ENCODE peak calls at places on chromosomes 3 and 15, in eight cellular contexts. One of them, this sample, is unnamed.

GRCh38 chr15:45251888-45252287 is at the start of gene SLC28A2:
- ATAC-seq in Panc1: no peak
- ATAC-seq in stimulated activated naive CD8-positive, alpha-beta T cell treated with anti-CD3 and anti-CD28 coated beads, Interleukin-15, amount 100 ng/mL, for 72 hours: no peak
- ATAC-seq in activated CD4-positive, CD25-positive, alpha-beta regulatory T cell treated with anti-CD3 and anti-CD28 coated beads, Interleukin-2, amount 50 U/mL, for 24 hours: no peak
- ATAC-seq in activated naive CD8-positive, alpha-beta T cell treated with anti-CD3 and anti-CD28 coated beads, Interleukin-2, amount 50 U/mL, for 24 hours: no peak
- ATAC-seq in upper lobe of right lung: no peak
- ATAC-seq in central memory CD8-positive, alpha-beta T cell: no peak
- ATAC-seq in activated CD8-positive, alpha-beta T cell treated with anti-CD3 and anti-CD28 coated beads, Interleukin-2, amount 10 ng/mL, durations not matched to agents 7 days and 5 days: no peak
- ATAC-seq in this sample: no peak

GRCh38 chr15:49428392-49429095 is 5.5 kb downstream of the FGF7 start:
- ATAC-seq in Panc1: no peak
- ATAC-seq in stimulated activated naive CD8-positive, alpha-beta T cell treated with anti-CD3 and anti-CD28 coated beads, Interleukin-15, amount 100 ng/mL, for 72 hours: no peak
- ATAC-seq in activated CD4-positive, CD25-positive, alpha-beta regulatory T cell treated with anti-CD3 and anti-CD28 coated beads, Interleukin-2, amount 50 U/mL, for 24 hours: no peak
- ATAC-seq in activated naive CD8-positive, alpha-beta T cell treated with anti-CD3 and anti-CD28 coated beads, Interleukin-2, amount 50 U/mL, for 24 hours: no peak
- ATAC-seq in upper lobe of right lung: peak
- ATAC-seq in central memory CD8-positive, alpha-beta T cell: no peak
- ATAC-seq in activated CD8-positive, alpha-beta T cell treated with anti-CD3 and anti-CD28 coated beads, Interleukin-2, amount 10 ng/mL, durations not matched to agents 7 days and 5 days: no peak
- ATAC-seq in this sample: no peak

GRCh38 chr3:187957209-187957981 is 196.6 kb upstream of the LPP start:
- ATAC-seq in Panc1: no peak
- ATAC-seq in stimulated activated naive CD8-positive, alpha-beta T cell treated with anti-CD3 and anti-CD28 coated beads, Interleukin-15, amount 100 ng/mL, for 72 hours: no peak
- ATAC-seq in activated CD4-positive, CD25-positive, alpha-beta regulatory T cell treated with anti-CD3 and anti-CD28 coated beads, Interleukin-2, amount 50 U/mL, for 24 hours: no peak
- ATAC-seq in activated naive CD8-positive, alpha-beta T cell treated with anti-CD3 and anti-CD28 coated beads, Interleukin-2, amount 50 U/mL, for 24 hours: peak
- ATAC-seq in upper lobe of right lung: no peak
- ATAC-seq in central memory CD8-positive, alpha-beta T cell: no peak
- ATAC-seq in activated CD8-positive, alpha-beta T cell treated with anti-CD3 and anti-CD28 coated beads, Interleukin-2, amount 10 ng/mL, durations not matched to agents 7 days and 5 days: no peak
- ATAC-seq in this sample: peak

GRCh38 chr3:113140876-113141275 is 70.5 kb upstream of the BOC start:
- ATAC-seq in Panc1: no peak
- ATAC-seq in stimulated activated naive CD8-positive, alpha-beta T cell treated with anti-CD3 and anti-CD28 coated beads, Interleukin-15, amount 100 ng/mL, for 72 hours: peak
- ATAC-seq in activated CD4-positive, CD25-positive, alpha-beta regulatory T cell treated with anti-CD3 and anti-CD28 coated beads, Interleukin-2, amount 50 U/mL, for 24 hours: no peak
- ATAC-seq in activated naive CD8-positive, alpha-beta T cell treated with anti-CD3 and anti-CD28 coated beads, Interleukin-2, amount 50 U/mL, for 24 hours: peak
- ATAC-seq in upper lobe of right lung: peak
- ATAC-seq in central memory CD8-positive, alpha-beta T cell: no peak
- ATAC-seq in activated CD8-positive, alpha-beta T cell treated with anti-CD3 and anti-CD28 coated beads, Interleukin-2, amount 10 ng/mL, durations not matched to agents 7 days and 5 days: no peak
- ATAC-seq in this sample: peak

GRCh38 chr3:124664804-124665203 is 65.4 kb upstream of the UMPS start:
- ATAC-seq in Panc1: no peak
- ATAC-seq in stimulated activated naive CD8-positive, alpha-beta T cell treated with anti-CD3 and anti-CD28 coated beads, Interleukin-15, amount 100 ng/mL, for 72 hours: no peak
- ATAC-seq in activated CD4-positive, CD25-positive, alpha-beta regulatory T cell treated with anti-CD3 and anti-CD28 coated beads, Interleukin-2, amount 50 U/mL, for 24 hours: no peak
- ATAC-seq in activated naive CD8-positive, alpha-beta T cell treated with anti-CD3 and anti-CD28 coated beads, Interleukin-2, amount 50 U/mL, for 24 hours: no peak
- ATAC-seq in upper lobe of right lung: no peak
- ATAC-seq in central memory CD8-positive, alpha-beta T cell: no peak
- ATAC-seq in activated CD8-positive, alpha-beta T cell treated with anti-CD3 and anti-CD28 coated beads, Interleukin-2, amount 10 ng/mL, durations not matched to agents 7 days and 5 days: no peak
- ATAC-seq in this sample: no peak

GRCh38 chr3:128083980-128084674 is 31.9 kb downstream of the SEC61A1 start:
- ATAC-seq in Panc1: no peak
- ATAC-seq in stimulated activated naive CD8-positive, alpha-beta T cell treated with anti-CD3 and anti-CD28 coated beads, Interleukin-15, amount 100 ng/mL, for 72 hours: no peak
- ATAC-seq in activated CD4-positive, CD25-positive, alpha-beta regulatory T cell treated with anti-CD3 and anti-CD28 coated beads, Interleukin-2, amount 50 U/mL, for 24 hours: no peak
- ATAC-seq in activated naive CD8-positive, alpha-beta T cell treated with anti-CD3 and anti-CD28 coated beads, Interleukin-2, amount 50 U/mL, for 24 hours: no peak
- ATAC-seq in upper lobe of right lung: no peak
- ATAC-seq in central memory CD8-positive, alpha-beta T cell: no peak
- ATAC-seq in activated CD8-positive, alpha-beta T cell treated with anti-CD3 and anti-CD28 coated beads, Interleukin-2, amount 10 ng/mL, durations not matched to agents 7 days and 5 days: no peak
- ATAC-seq in this sample: no peak

GRCh38 chr3:117063910-117064309 is 354.3 kb downstream of the TUSC7 start:
- ATAC-seq in Panc1: no peak
- ATAC-seq in stimulated activated naive CD8-positive, alpha-beta T cell treated with anti-CD3 and anti-CD28 coated beads, Interleukin-15, amount 100 ng/mL, for 72 hours: no peak
- ATAC-seq in activated CD4-positive, CD25-positive, alpha-beta regulatory T cell treated with anti-CD3 and anti-CD28 coated beads, Interleukin-2, amount 50 U/mL, for 24 hours: no peak
- ATAC-seq in activated naive CD8-positive, alpha-beta T cell treated with anti-CD3 and anti-CD28 coated beads, Interleukin-2, amount 50 U/mL, for 24 hours: no peak
- ATAC-seq in upper lobe of right lung: peak
- ATAC-seq in central memory CD8-positive, alpha-beta T cell: no peak
- ATAC-seq in activated CD8-positive, alpha-beta T cell treated with anti-CD3 and anti-CD28 coated beads, Interleukin-2, amount 10 ng/mL, durations not matched to agents 7 days and 5 days: no peak
- ATAC-seq in this sample: no peak

GRCh38 chr15:83199288-83199687 is 8.3 kb downstream of the HDGFL3 start:
- ATAC-seq in Panc1: no peak
- ATAC-seq in stimulated activated naive CD8-positive, alpha-beta T cell treated with anti-CD3 and anti-CD28 coated beads, Interleukin-15, amount 100 ng/mL, for 72 hours: peak
- ATAC-seq in activated CD4-positive, CD25-positive, alpha-beta regulatory T cell treated with anti-CD3 and anti-CD28 coated beads, Interleukin-2, amount 50 U/mL, for 24 hours: peak
- ATAC-seq in activated naive CD8-positive, alpha-beta T cell treated with anti-CD3 and anti-CD28 coated beads, Interleukin-2, amount 50 U/mL, for 24 hours: peak
- ATAC-seq in upper lobe of right lung: no peak
- ATAC-seq in central memory CD8-positive, alpha-beta T cell: no peak
- ATAC-seq in activated CD8-positive, alpha-beta T cell treated with anti-CD3 and anti-CD28 coated beads, Interleukin-2, amount 10 ng/mL, durations not matched to agents 7 days and 5 days: peak
- ATAC-seq in this sample: peak

GRCh38 chr3:104907507-104907906 is 459.2 kb upstream of the ALCAM start:
- ATAC-seq in Panc1: no peak
- ATAC-seq in stimulated activated naive CD8-positive, alpha-beta T cell treated with anti-CD3 and anti-CD28 coated beads, Interleukin-15, amount 100 ng/mL, for 72 hours: no peak
- ATAC-seq in activated CD4-positive, CD25-positive, alpha-beta regulatory T cell treated with anti-CD3 and anti-CD28 coated beads, Interleukin-2, amount 50 U/mL, for 24 hours: no peak
- ATAC-seq in activated naive CD8-positive, alpha-beta T cell treated with anti-CD3 and anti-CD28 coated beads, Interleukin-2, amount 50 U/mL, for 24 hours: no peak
- ATAC-seq in upper lobe of right lung: no peak
- ATAC-seq in central memory CD8-positive, alpha-beta T cell: no peak
- ATAC-seq in activated CD8-positive, alpha-beta T cell treated with anti-CD3 and anti-CD28 coated beads, Interleukin-2, amount 10 ng/mL, durations not matched to agents 7 days and 5 days: no peak
- ATAC-seq in this sample: no peak

GRCh38 chr15:88701561-88702095 is 62.8 kb downstream of the ISG20 start:
- ATAC-seq in Panc1: peak
- ATAC-seq in stimulated activated naive CD8-positive, alpha-beta T cell treated with anti-CD3 and anti-CD28 coated beads, Interleukin-15, amount 100 ng/mL, for 72 hours: no peak
- ATAC-seq in activated CD4-positive, CD25-positive, alpha-beta regulatory T cell treated with anti-CD3 and anti-CD28 coated beads, Interleukin-2, amount 50 U/mL, for 24 hours: no peak
- ATAC-seq in activated naive CD8-positive, alpha-beta T cell treated with anti-CD3 and anti-CD28 coated beads, Interleukin-2, amount 50 U/mL, for 24 hours: no peak
- ATAC-seq in upper lobe of right lung: peak
- ATAC-seq in central memory CD8-positive, alpha-beta T cell: no peak
- ATAC-seq in activated CD8-positive, alpha-beta T cell treated with anti-CD3 and anti-CD28 coated beads, Interleukin-2, amount 10 ng/mL, durations not matched to agents 7 days and 5 days: no peak
- ATAC-seq in this sample: peak

GRCh38 chr3:105033081-105033480 is 333.6 kb upstream of the ALCAM start:
- ATAC-seq in Panc1: no peak
- ATAC-seq in stimulated activated naive CD8-positive, alpha-beta T cell treated with anti-CD3 and anti-CD28 coated beads, Interleukin-15, amount 100 ng/mL, for 72 hours: no peak
- ATAC-seq in activated CD4-positive, CD25-positive, alpha-beta regulatory T cell treated with anti-CD3 and anti-CD28 coated beads, Interleukin-2, amount 50 U/mL, for 24 hours: no peak
- ATAC-seq in activated naive CD8-positive, alpha-beta T cell treated with anti-CD3 and anti-CD28 coated beads, Interleukin-2, amount 50 U/mL, for 24 hours: no peak
- ATAC-seq in upper lobe of right lung: peak
- ATAC-seq in central memory CD8-positive, alpha-beta T cell: no peak
- ATAC-seq in activated CD8-positive, alpha-beta T cell treated with anti-CD3 and anti-CD28 coated beads, Interleukin-2, amount 10 ng/mL, durations not matched to agents 7 days and 5 days: no peak
- ATAC-seq in this sample: no peak

GRCh38 chr3:87867001-87867400 is 191.8 kb downstream of the CGGBP1 start:
- ATAC-seq in Panc1: no peak
- ATAC-seq in stimulated activated naive CD8-positive, alpha-beta T cell treated with anti-CD3 and anti-CD28 coated beads, Interleukin-15, amount 100 ng/mL, for 72 hours: no peak
- ATAC-seq in activated CD4-positive, CD25-positive, alpha-beta regulatory T cell treated with anti-CD3 and anti-CD28 coated beads, Interleukin-2, amount 50 U/mL, for 24 hours: no peak
- ATAC-seq in activated naive CD8-positive, alpha-beta T cell treated with anti-CD3 and anti-CD28 coated beads, Interleukin-2, amount 50 U/mL, for 24 hours: no peak
- ATAC-seq in upper lobe of right lung: no peak
- ATAC-seq in central memory CD8-positive, alpha-beta T cell: no peak
- ATAC-seq in activated CD8-positive, alpha-beta T cell treated with anti-CD3 and anti-CD28 coated beads, Interleukin-2, amount 10 ng/mL, durations not matched to agents 7 days and 5 days: no peak
- ATAC-seq in this sample: no peak

GRCh38 chr3:27494784-27495183 is 10.6 kb upstream of the SLC4A7 start:
- ATAC-seq in Panc1: no peak
- ATAC-seq in stimulated activated naive CD8-positive, alpha-beta T cell treated with anti-CD3 and anti-CD28 coated beads, Interleukin-15, amount 100 ng/mL, for 72 hours: no peak
- ATAC-seq in activated CD4-positive, CD25-positive, alpha-beta regulatory T cell treated with anti-CD3 and anti-CD28 coated beads, Interleukin-2, amount 50 U/mL, for 24 hours: no peak
- ATAC-seq in activated naive CD8-positive, alpha-beta T cell treated with anti-CD3 and anti-CD28 coated beads, Interleukin-2, amount 50 U/mL, for 24 hours: no peak
- ATAC-seq in upper lobe of right lung: no peak
- ATAC-seq in central memory CD8-positive, alpha-beta T cell: no peak
- ATAC-seq in activated CD8-positive, alpha-beta T cell treated with anti-CD3 and anti-CD28 coated beads, Interleukin-2, amount 10 ng/mL, durations not matched to agents 7 days and 5 days: no peak
- ATAC-seq in this sample: no peak

GRCh38 chr15:35559683-35560082 is 13.7 kb upstream of the DPH6 start:
- ATAC-seq in Panc1: no peak
- ATAC-seq in stimulated activated naive CD8-positive, alpha-beta T cell treated with anti-CD3 and anti-CD28 coated beads, Interleukin-15, amount 100 ng/mL, for 72 hours: no peak
- ATAC-seq in activated CD4-positive, CD25-positive, alpha-beta regulatory T cell treated with anti-CD3 and anti-CD28 coated beads, Interleukin-2, amount 50 U/mL, for 24 hours: no peak
- ATAC-seq in activated naive CD8-positive, alpha-beta T cell treated with anti-CD3 and anti-CD28 coated beads, Interleukin-2, amount 50 U/mL, for 24 hours: no peak
- ATAC-seq in upper lobe of right lung: no peak
- ATAC-seq in central memory CD8-positive, alpha-beta T cell: no peak
- ATAC-seq in activated CD8-positive, alpha-beta T cell treated with anti-CD3 and anti-CD28 coated beads, Interleukin-2, amount 10 ng/mL, durations not matched to agents 7 days and 5 days: no peak
- ATAC-seq in this sample: no peak

GRCh38 chr3:63814300-63814699 is 4.8 kb upstream of the C3orf49 start:
- ATAC-seq in Panc1: no peak
- ATAC-seq in stimulated activated naive CD8-positive, alpha-beta T cell treated with anti-CD3 and anti-CD28 coated beads, Interleukin-15, amount 100 ng/mL, for 72 hours: no peak
- ATAC-seq in activated CD4-positive, CD25-positive, alpha-beta regulatory T cell treated with anti-CD3 and anti-CD28 coated beads, Interleukin-2, amount 50 U/mL, for 24 hours: no peak
- ATAC-seq in activated naive CD8-positive, alpha-beta T cell treated with anti-CD3 and anti-CD28 coated beads, Interleukin-2, amount 50 U/mL, for 24 hours: no peak
- ATAC-seq in upper lobe of right lung: no peak
- ATAC-seq in central memory CD8-positive, alpha-beta T cell: no peak
- ATAC-seq in activated CD8-positive, alpha-beta T cell treated with anti-CD3 and anti-CD28 coated beads, Interleukin-2, amount 10 ng/mL, durations not matched to agents 7 days and 5 days: no peak
- ATAC-seq in this sample: no peak